ENCODE peak calls at places on chromosomes 12 and 14, in six cellular contexts. L is GM23338, E is IMR-90, Z is cardiac muscle cell, U is astrocyte, X is tibial artery. Y is an unnamed sample.

GRCh38 chr12:58313091-58313855 is 371.9 kb downstream of the ATP23 start:
- DNase-seq in L (no peak), E (peak), Z (peak), U (peak), X (no peak), Y (no peak)

GRCh38 chr14:35855886-35856481 is 29.8 kb downstream of the BRMS1L start:
- DNase-seq in L (no peak), E (no peak), Z (no peak), U (peak), X (no peak), Y (no peak)

GRCh38 chr12:89156324-89156723 is 196.0 kb downstream of the DUSP6 start:
- DNase-seq in L (no peak), E (no peak), Z (no peak), U (no peak), X (no peak), Y (no peak)

GRCh38 chr14:56004807-56005579 is 113.2 kb upstream of the PELI2 start:
- DNase-seq in L (peak), E (peak), Z (peak), U (peak), X (peak), Y (no peak)

GRCh38 chr12:70619471-70620152 is 17.6 kb downstream of the PTPRB start:
- DNase-seq in L (no peak), E (peak), Z (no peak), U (peak), X (no peak), Y (no peak)

GRCh38 chr12:112149596-112149995 is 24.2 kb downstream of the TRAFD1 start:
- DNase-seq in L (no peak), E (no peak), Z (no peak), U (no peak), X (no peak), Y (no peak)

GRCh38 chr12:52250048-52250990 is 17.3 kb downstream of the KRT7 start:
- DNase-seq in L (peak), E (no peak), Z (no peak), U (no peak), X (no peak), Y (no peak)

GRCh38 chr12:128853321-128854197 is at the start of gene GLT1D1:
- DNase-seq in L (peak), E (no peak), Z (no peak), U (no peak), X (no peak), Y (no peak)

GRCh38 chr12:774051-774614 is 21.8 kb downstream of the WNK1 start:
- DNase-seq in L (no peak), E (no peak), Z (peak), U (no peak), X (no peak), Y (peak)

GRCh38 chr12:54195736-54196347 is 7.1 kb upstream of the SMUG1 start:
- DNase-seq in L (no peak), E (peak), Z (peak), U (peak), X (no peak), Y (peak)

GRCh38 chr14:40684328-40684727 is 922.3 kb upstream of the LRFN5 start:
- DNase-seq in L (no peak), E (no peak), Z (no peak), U (no peak), X (no peak), Y (no peak)

GRCh38 chr12:97639702-97640101 is 177.1 kb downstream of the RMST start:
- DNase-seq in L (peak), E (no peak), Z (no peak), U (peak), X (no peak), Y (no peak)

GRCh38 chr14:72543325-72543724 is 350.6 kb downstream of the DPF3 start:
- DNase-seq in L (no peak), E (peak), Z (no peak), U (no peak), X (no peak), Y (no peak)

GRCh38 chr14:101467181-101467926 is 93.9 kb upstream of the DIO3 start:
- DNase-seq in L (no peak), E (no peak), Z (no peak), U (no peak), X (no peak), Y (no peak)

GRCh38 chr12:40691913-40692616 is at the start of gene CNTN1:
- DNase-seq in L (peak), E (peak), Z (peak), U (peak), X (peak), Y (peak)

GRCh38 chr12:58764100-58764953 is 156.0 kb downstream of the LRIG3 start:
- DNase-seq in L (no peak), E (peak), Z (no peak), U (peak), X (no peak), Y (no peak)

GRCh38 chr14:84750763-84751554 is 779.0 kb upstream of the FLRT2 start:
- DNase-seq in L (peak), E (peak), Z (peak), U (peak), X (no peak), Y (no peak)

GRCh38 chr12:26281320-26281719 is 85.9 kb downstream of the SSPN start:
- DNase-seq in L (no peak), E (no peak), Z (peak), U (peak), X (peak), Y (no peak)

GRCh38 chr14:49249022-49249421 is 337.2 kb downstream of the RPS29 start:
- DNase-seq in L (no peak), E (peak), Z (peak), U (peak), X (no peak), Y (no peak)

GRCh38 chr12:115322275-115322674 is 638.3 kb upstream of the TBX3 start:
- DNase-seq in L (no peak), E (peak), Z (peak), U (peak), X (no peak), Y (no peak)

GRCh38 chr12:67705394-67706370 is 57.1 kb downstream of the DYRK2 start:
- DNase-seq in L (no peak), E (peak), Z (peak), U (peak), X (no peak), Y (no peak)

GRCh38 chr12:69880566-69880965 is 55.5 kb downstream of the MYRFL start:
- DNase-seq in L (peak), E (peak), Z (peak), U (peak), X (no peak), Y (no peak)

GRCh38 chr12:121009744-121010143 is 6.5 kb downstream of the C12orf43 start:
- DNase-seq in L (peak), E (peak), Z (peak), U (peak), X (no peak), Y (peak)

GRCh38 chr12:117774986-117775775 is 193.6 kb downstream of the KSR2 start:
- DNase-seq in L (no peak), E (no peak), Z (no peak), U (peak), X (no peak), Y (no peak)

GRCh38 chr12:69042557-69042956 is 109.6 kb upstream of the CPM start:
- DNase-seq in L (no peak), E (no peak), Z (no peak), U (no peak), X (no peak), Y (no peak)

GRCh38 chr12:129150721-129151120 is 297.4 kb downstream of the GLT1D1 start:
- DNase-seq in L (no peak), E (no peak), Z (no peak), U (no peak), X (no peak), Y (no peak)

GRCh38 chr12:26402648-26403047 is 207.3 kb downstream of the SSPN start:
- DNase-seq in L (peak), E (no peak), Z (no peak), U (peak), X (no peak), Y (no peak)

GRCh38 chr14:76386922-76387782 is 11.2 kb downstream of the ESRRB start:
- DNase-seq in L (peak), E (peak), Z (peak), U (peak), X (peak), Y (peak)

GRCh38 chr12:59820594-59821011 is 224.8 kb downstream of the SLC16A7 start:
- DNase-seq in L (no peak), E (peak), Z (no peak), U (peak), X (no peak), Y (no peak)

GRCh38 chr14:62126885-62127478 is 364.8 kb downstream of the SNAPC1 start:
- DNase-seq in L (peak), E (peak), Z (peak), U (peak), X (no peak), Y (peak)

GRCh38 chr12:80778005-80778541 is 61.4 kb downstream of the MYF5 start:
- DNase-seq in L (no peak), E (peak), Z (peak), U (peak), X (peak), Y (no peak)

GRCh38 chr12:29133141-29133540 is 15.9 kb upstream of the FAR2 start:
- DNase-seq in L (no peak), E (no peak), Z (no peak), U (peak), X (no peak), Y (no peak)

GRCh38 chr14:77599894-77600293 is 16.5 kb downstream of the SPTLC2 start:
- DNase-seq in L (no peak), E (no peak), Z (no peak), U (peak), X (no peak), Y (no peak)

GRCh38 chr14:32109676-32110075 is 32.6 kb downstream of the ARHGAP5 start:
- DNase-seq in L (no peak), E (peak), Z (peak), U (peak), X (no peak), Y (no peak)

DNA sequence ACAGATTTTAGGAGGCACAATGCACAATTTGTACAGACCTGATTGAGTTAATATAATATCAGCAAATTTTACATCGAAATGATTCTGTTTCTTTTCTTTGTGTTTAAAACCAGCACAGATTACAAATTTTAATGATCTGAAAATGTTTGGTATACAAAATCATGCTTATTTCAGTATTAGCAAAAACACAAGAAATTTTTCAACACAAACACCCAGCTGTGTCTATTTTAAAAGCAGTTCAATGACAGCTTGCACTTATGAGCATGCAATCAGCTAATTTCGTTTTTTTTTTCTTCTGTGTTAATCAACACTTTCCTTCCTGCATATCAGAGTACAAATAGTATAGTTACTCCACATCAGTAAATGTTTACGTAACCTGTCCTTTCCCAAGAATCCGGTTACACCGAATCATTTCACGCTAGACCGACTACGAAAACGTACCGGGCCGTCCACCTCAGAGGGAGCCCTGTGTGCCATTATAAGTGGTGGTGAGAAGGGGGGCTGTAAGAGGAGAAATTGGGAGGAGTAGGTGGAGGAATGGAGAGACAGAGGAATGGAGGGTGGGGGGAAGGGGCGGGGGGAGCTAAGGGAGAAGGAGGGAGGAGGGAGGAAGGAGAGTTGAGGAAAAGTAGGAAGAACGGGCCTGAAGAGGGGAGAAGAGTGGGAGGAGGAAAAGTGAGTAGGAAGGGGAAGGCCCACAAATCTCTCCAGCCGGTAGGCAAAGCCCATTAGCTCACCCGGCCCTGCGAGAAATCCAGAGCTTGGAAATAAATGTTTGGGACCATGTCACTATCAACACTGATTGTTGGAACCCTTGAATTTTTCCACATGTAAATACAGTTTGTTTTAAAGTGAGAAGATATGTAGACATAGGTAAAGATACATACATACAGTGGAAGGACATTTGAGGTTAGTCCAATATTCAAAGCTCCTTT is 2.4 kb upstream of the FOXG1 start:
- DNase-seq in L (peak), E (no peak), Z (no peak), U (no peak), X (no peak), Y (no peak)
- H3K4me3 ChIP-seq in L (peak), E (no peak), Z (no peak), U (peak), X (no peak), Y (no peak)

GRCh38 chr12:46136239-46136638 is 132.6 kb downstream of the SLC38A1 start:
- DNase-seq in L (no peak), E (no peak), Z (no peak), U (no peak), X (no peak), Y (no peak)
- H3K27ac ChIP-seq in L (no peak), E (no peak), Z (no peak), U (no peak), X (no peak), Y (no peak)

DNA sequence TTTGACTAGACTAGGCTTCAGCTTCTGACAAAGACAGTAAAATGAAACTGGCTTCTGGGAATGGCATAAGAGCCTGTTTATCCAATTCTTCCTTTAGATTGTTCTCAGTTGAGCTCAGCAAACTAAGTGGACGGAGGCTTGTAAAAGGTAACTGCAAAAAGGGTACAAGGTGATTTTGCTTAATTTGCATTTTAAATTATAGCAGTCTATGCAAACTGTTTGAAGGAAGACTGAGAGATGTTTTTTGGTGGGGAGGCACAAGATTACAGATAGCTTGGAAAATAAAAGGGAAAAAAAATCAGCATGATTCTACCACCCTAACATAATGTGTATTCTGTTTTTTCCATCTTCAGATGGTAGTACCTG is 5.0 kb downstream of the SUSD6 start:
- DNase-seq in L (no peak), E (no peak), Z (no peak), U (no peak), X (no peak), Y (no peak)
- H3K4me3 ChIP-seq in L (no peak), E (peak), Z (no peak), U (no peak), X (no peak), Y (no peak)

GRCh38 chr14:71411766-71412165 is 504.5 kb downstream of the PCNX1 start:
- DNase-seq in L (no peak), E (no peak), Z (no peak), U (no peak), X (no peak), Y (no peak)
- H3K27ac ChIP-seq in L (no peak), E (peak), Z (no peak), U (no peak), X (peak), Y (no peak)

GRCh38 chr14:94392510-94392935 is 4.1 kb upstream of the SERPINA1 start:
- DNase-seq in L (no peak), E (peak), Z (peak), U (peak), X (peak), Y (no peak)
- H3K4me3 ChIP-seq in L (no peak), E (no peak), Z (no peak), U (no peak), X (no peak), Y (no peak)

DNA sequence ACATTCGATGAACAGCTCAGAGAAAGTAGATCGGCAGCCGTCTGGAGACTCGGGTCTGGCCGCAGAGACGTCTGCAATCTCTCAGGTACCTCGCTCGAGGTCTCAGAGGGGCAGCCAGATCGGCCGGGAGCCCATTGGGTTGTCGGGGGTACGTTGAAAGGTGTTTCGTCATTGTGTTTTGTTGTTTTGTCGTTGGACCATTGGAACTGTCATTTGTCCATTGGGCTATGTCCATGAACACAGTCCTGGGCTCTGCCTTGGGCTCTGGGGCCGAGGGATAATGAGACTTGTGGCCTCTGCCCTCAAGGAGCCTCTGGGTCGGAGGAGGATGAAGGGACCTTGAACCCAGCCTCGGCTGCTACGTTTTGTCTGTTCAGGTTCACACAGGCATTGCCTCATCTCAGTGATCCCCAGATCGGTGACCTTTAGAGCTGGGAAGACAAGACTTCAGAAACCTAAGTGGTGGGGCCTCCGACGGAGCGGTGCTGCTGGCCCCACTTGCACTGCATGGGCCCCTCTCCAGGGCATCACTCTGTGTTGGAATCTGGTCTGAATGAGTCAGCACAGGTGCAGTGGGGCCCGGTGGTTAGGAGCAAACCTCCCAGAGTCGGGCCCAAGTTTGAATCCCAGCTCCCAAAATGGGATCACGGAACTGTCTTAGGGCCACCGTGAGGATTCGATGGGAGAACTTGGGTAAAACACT is 23.6 kb upstream of the MLXIP start:
- DNase-seq in L (no peak), E (no peak), Z (no peak), U (no peak), X (no peak), Y (no peak)
- H3K27ac ChIP-seq in L (no peak), E (no peak), Z (no peak), U (no peak), X (no peak), Y (no peak)

DNA sequence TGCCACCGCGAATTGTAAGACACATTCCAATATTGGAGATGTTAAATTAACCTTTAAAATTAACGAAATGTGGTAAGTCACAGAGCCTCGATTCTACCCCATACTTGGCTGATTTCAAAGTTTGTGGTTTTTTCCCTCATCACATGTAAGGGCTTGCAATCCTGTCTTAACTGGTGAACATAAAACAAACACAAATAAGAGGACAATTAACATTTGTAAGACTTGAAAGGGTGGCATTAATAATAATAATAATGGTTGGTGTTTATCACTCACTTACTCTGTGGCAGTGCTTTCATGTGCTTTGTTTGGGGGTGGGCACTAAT is 26.6 kb downstream of the PPFIBP1 start:
- DNase-seq in L (no peak), E (no peak), Z (peak), U (no peak), X (no peak), Y (no peak)
- H3K4me3 ChIP-seq in L (no peak), E (no peak), Z (no peak), U (no peak), X (no peak), Y (no peak)

GRCh38 chr12:16349132-16349463 is 1.7 kb downstream of the MGST1 start:
- DNase-seq in L (peak), E (peak), Z (peak), U (peak), X (peak), Y (no peak)
- H3K27ac ChIP-seq in L (peak), E (peak), Z (no peak), U (peak), X (no peak), Y (no peak)

Y was measured in WERI-Rb-1.